ENCODE peak calls at places on chromosomes 12 and 14, in eight cellular contexts. U, Q, D, T, W, J, V and S are unnamed samples. For H3K4me1 and H3K27me3, the result is how much of the 10 kb centered on the place peaks cover.

GRCh38 chr12:96810057-96810456 is 97.0 kb upstream of the NEDD1 start:
- DNase-seq in U (no peak), Q (no peak), D (no peak), T (no peak), W (no peak), J (no peak), V (no peak), S (no peak)

GRCh38 chr14:96105921-96106441 is 66.8 kb downstream of the C14orf132 start:
- DNase-seq in U (peak), Q (no peak), D (no peak), T (no peak), W (peak), J (no peak), V (no peak), S (peak)

GRCh38 chr12:13839937-13840336 is 141.5 kb downstream of the GRIN2B start:
- DNase-seq in U (no peak), Q (no peak), D (no peak), T (no peak), W (no peak), J (no peak), V (no peak), S (no peak)

GRCh38 chr12:19846561-19846960 is 407.3 kb downstream of the AEBP2 start:
- DNase-seq in U (no peak), Q (no peak), D (no peak), T (no peak), W (no peak), J (no peak), V (no peak), S (no peak)

GRCh38 chr14:87030182-87030581 is 962.8 kb downstream of the GALC start:
- DNase-seq in U (no peak), Q (no peak), D (no peak), T (no peak), W (no peak), J (no peak), V (no peak), S (no peak)

GRCh38 chr12:5758347-5758746 is 186.7 kb downstream of the ANO2 start:
- DNase-seq in U (no peak), Q (no peak), D (no peak), T (no peak), W (no peak), J (no peak), V (no peak), S (no peak)

GRCh38 chr12:60803147-60803546 is 1207.3 kb downstream of the SLC16A7 start:
- DNase-seq in U (no peak), Q (no peak), D (no peak), T (no peak), W (no peak), J (no peak), V (no peak), S (no peak)

GRCh38 chr12:22728989-22729388 is 104.0 kb downstream of the ETNK1 start:
- DNase-seq in U (no peak), Q (no peak), D (no peak), T (no peak), W (no peak), J (no peak), V (no peak), S (no peak)

GRCh38 chr12:26953447-26953846 is 15.2 kb downstream of the FGFR1OP2 start:
- DNase-seq in U (no peak), Q (no peak), D (no peak), T (peak), W (peak), J (no peak), V (no peak), S (peak)

GRCh38 chr12:14913381-14913781 is 25.0 kb downstream of the ERP27 start:
- DNase-seq in U (peak), Q (no peak), D (no peak), T (peak), W (peak), J (peak), V (peak), S (peak)

GRCh38 chr12:120669055-120669828 is 17.7 kb upstream of the MLEC start:
- DNase-seq in U (no peak), Q (no peak), D (no peak), T (no peak), W (peak), J (no peak), V (no peak), S (peak)

GRCh38 chr12:132125736-132126135 is 18.4 kb downstream of the DDX51 start:
- DNase-seq in U (no peak), Q (no peak), D (no peak), T (no peak), W (no peak), J (no peak), V (no peak), S (no peak)

GRCh38 chr14:56359245-56359644 is 220.4 kb upstream of the TMEM260 start:
- DNase-seq in U (no peak), Q (no peak), D (no peak), T (no peak), W (no peak), J (no peak), V (no peak), S (no peak)

GRCh38 chr12:650983-651382 is 12.3 kb downstream of the NINJ2 start:
- DNase-seq in U (no peak), Q (no peak), D (no peak), T (no peak), W (no peak), J (no peak), V (no peak), S (no peak)

GRCh38 chr12:106499628-106500027 is 83.2 kb upstream of the RFX4 start:
- DNase-seq in U (no peak), Q (no peak), D (no peak), T (no peak), W (no peak), J (no peak), V (no peak), S (no peak)

DNA sequence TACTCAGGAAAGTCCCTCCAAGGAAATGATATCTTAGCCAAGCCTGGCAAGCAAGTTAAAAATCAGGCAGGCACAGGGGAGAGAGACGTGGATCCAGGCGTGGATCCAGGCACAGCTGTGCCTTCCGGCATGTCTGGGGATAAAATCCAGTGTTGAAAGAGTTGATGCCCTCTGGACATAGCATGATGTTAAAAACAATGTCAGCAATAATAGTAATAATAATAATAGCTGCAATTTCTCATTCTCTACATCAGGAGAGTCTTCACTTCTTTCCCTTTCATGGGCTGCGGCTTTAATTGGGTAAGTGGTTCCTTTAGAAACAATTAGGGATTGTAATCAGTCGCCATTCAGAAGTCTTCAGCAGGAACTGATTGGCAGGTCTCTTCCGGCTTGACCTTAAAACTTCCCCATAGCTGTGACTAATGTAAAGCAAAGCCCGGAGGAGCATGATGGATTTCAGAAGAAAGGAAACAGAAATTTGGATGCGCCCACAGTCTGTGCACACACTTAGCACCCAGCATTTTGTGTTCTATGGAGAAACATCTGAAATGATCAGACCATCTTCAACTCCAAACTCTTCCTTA is 230.1 kb downstream of the SLC41A2 start:
- DNase-seq in U (no peak), Q (no peak), D (no peak), T (no peak), W (no peak), J (no peak), V (no peak), S (no peak)
- H3K4me1 ChIP-seq in U (under half), Q (under half), D (under half), T (under half), W (under half), J (under half), V (under half), S (under half)

GRCh38 chr12:108446766-108447165 is 68.3 kb upstream of the FICD start:
- DNase-seq in U (peak), Q (no peak), D (no peak), T (no peak), W (no peak), J (no peak), V (peak), S (peak)
- H3K27ac ChIP-seq in U (peak), Q (no peak), D (no peak), T (no peak), W (no peak), J (no peak), V (no peak), S (no peak)

GRCh38 chr12:57630891-57631433 is 2.0 kb downstream of the B4GALNT1 start:
- DNase-seq in U (no peak), Q (no peak), D (no peak), T (no peak), W (no peak), J (no peak), V (no peak), S (no peak)

GRCh38 chr12:57627504-57628279 is 5.3 kb downstream of the B4GALNT1 start:
- DNase-seq in U (peak), Q (no peak), D (no peak), T (no peak), W (no peak), J (no peak), V (no peak), S (no peak)

GRCh38 chr12:57631566-57632368 is 1.2 kb downstream of the B4GALNT1 start:
- DNase-seq in U (no peak), Q (no peak), D (no peak), T (no peak), W (no peak), J (no peak), V (no peak), S (no peak)

GRCh38 chr12:57628280-57629191 is 4.5 kb downstream of the B4GALNT1 start:
- DNase-seq in U (no peak), Q (no peak), D (no peak), T (no peak), W (no peak), J (no peak), V (no peak), S (peak)

DNA sequence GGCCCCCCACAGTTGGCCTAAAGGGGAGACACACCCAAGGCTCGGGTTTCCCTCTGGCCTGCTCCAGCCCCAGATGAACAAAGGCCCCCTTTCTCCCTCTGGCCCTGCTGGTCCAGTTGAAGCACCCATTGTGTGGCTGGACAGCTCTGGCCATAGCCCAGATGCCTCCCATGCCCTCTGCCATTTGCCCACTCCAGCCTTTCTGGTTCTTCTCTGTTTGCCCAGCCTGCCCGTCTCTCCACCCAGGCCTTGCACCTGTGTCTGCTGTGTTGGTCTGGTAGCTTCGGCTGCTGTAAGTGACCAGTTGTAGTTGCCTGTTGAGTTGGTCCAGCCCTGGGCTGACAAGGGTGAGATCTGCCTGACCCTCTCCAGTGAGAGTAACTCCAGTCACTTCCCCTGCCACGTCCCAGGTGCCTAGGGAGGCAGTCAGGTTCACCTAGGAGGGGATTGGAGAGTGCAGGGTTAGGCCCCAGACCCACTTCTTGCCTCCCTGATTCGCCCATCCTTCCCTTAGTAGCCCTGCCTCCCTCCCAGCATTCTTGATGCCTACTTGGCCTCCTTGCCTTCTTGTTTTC is 3.0 kb downstream of the B4GALNT1 start:
- DNase-seq in U (no peak), Q (no peak), D (no peak), T (no peak), W (no peak), J (no peak), V (no peak), S (no peak)
- H3K27me3 ChIP-seq in U (under half), Q (under half), D (under half), T (half or more), W (under half), J (under half), V (under half), S (under half)

GRCh38 chr12:51320695-51321320 is 3.2 kb downstream of the BIN2 start:
- DNase-seq in U (no peak), Q (peak), D (peak), T (no peak), W (no peak), J (no peak), V (no peak), S (no peak)
- H3K4me1 ChIP-seq in U (under half), Q (under half), D (half or more), T (under half), W (under half), J (half or more), V (under half), S (under half)

GRCh38 chr14:53106768-53107167 is 46.4 kb downstream of the DDHD1 start:
- DNase-seq in U (no peak), Q (no peak), D (no peak), T (no peak), W (no peak), J (no peak), V (no peak), S (no peak)

GRCh38 chr14:53108292-53108937 is 44.7 kb downstream of the DDHD1 start:
- DNase-seq in U (no peak), Q (no peak), D (no peak), T (no peak), W (no peak), J (no peak), V (no peak), S (no peak)

GRCh38 chr14:53109028-53109687 is 44.0 kb downstream of the DDHD1 start:
- DNase-seq in U (no peak), Q (no peak), D (peak), T (no peak), W (no peak), J (no peak), V (no peak), S (no peak)

GRCh38 chr14:53109688-53110041 is 43.5 kb downstream of the DDHD1 start:
- DNase-seq in U (no peak), Q (no peak), D (no peak), T (no peak), W (no peak), J (no peak), V (no peak), S (no peak)

GRCh38 chr14:53110103-53110502 is 43.0 kb downstream of the DDHD1 start:
- DNase-seq in U (no peak), Q (no peak), D (no peak), T (no peak), W (no peak), J (no peak), V (no peak), S (no peak)
- H3K27ac ChIP-seq in U (no peak), Q (no peak), D (no peak), T (no peak), W (no peak), J (no peak), V (no peak), S (no peak)

GRCh38 chr14:37601849-37602248 is 6.4 kb downstream of the TTC6 start:
- DNase-seq in U (no peak), Q (no peak), D (no peak), T (no peak), W (no peak), J (no peak), V (no peak), S (no peak)

GRCh38 chr14:37598973-37599526 is 3.6 kb downstream of the TTC6 start:
- DNase-seq in U (no peak), Q (no peak), D (no peak), T (no peak), W (no peak), J (no peak), V (no peak), S (no peak)

GRCh38 chr14:37599527-37600368 is 4.3 kb downstream of the TTC6 start:
- DNase-seq in U (no peak), Q (no peak), D (no peak), T (no peak), W (no peak), J (no peak), V (no peak), S (peak)

GRCh38 chr14:37602605-37603453 is 7.4 kb downstream of the TTC6 start:
- DNase-seq in U (no peak), Q (no peak), D (no peak), T (no peak), W (no peak), J (no peak), V (no peak), S (peak)

GRCh38 chr14:37600880-37601741 is 5.7 kb downstream of the TTC6 start:
- DNase-seq in U (no peak), Q (no peak), D (no peak), T (no peak), W (no peak), J (no peak), V (no peak), S (no peak)
- H3K27me3 ChIP-seq in U (under half), Q (under half), D (under half), T (half or more), W (half or more), J (under half), V (half or more), S (under half)

GRCh38 chr12:52239767-52240166 is 6.7 kb downstream of the KRT7 start:
- DNase-seq in U (no peak), Q (no peak), D (no peak), T (no peak), W (no peak), J (peak), V (no peak), S (no peak)
- H3K4me1 ChIP-seq in U (under half), Q (under half), D (under half), T (under half), W (under half), J (half or more), V (under half), S (under half)

DNA sequence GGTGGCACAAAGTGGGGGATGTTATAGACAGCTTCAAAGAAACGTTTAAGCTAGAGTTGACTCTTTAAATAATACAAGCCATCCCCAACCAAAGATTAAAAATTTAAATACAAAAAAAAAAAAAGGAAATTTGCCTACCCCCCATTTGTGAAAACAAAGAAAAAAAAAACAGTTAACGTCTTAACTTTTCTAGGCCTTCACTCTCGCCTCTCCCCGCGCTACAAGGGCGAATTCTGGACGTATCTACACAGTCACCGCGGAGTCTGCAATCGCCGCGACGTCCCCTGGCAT is 528 bp upstream of the NUDT4 start:
- DNase-seq in U (no peak), Q (no peak), D (no peak), T (no peak), W (no peak), J (no peak), V (no peak), S (no peak)
- H3K27ac ChIP-seq in U (peak), Q (peak), D (peak), T (peak), W (peak), J (peak), V (peak), S (peak)

DNA sequence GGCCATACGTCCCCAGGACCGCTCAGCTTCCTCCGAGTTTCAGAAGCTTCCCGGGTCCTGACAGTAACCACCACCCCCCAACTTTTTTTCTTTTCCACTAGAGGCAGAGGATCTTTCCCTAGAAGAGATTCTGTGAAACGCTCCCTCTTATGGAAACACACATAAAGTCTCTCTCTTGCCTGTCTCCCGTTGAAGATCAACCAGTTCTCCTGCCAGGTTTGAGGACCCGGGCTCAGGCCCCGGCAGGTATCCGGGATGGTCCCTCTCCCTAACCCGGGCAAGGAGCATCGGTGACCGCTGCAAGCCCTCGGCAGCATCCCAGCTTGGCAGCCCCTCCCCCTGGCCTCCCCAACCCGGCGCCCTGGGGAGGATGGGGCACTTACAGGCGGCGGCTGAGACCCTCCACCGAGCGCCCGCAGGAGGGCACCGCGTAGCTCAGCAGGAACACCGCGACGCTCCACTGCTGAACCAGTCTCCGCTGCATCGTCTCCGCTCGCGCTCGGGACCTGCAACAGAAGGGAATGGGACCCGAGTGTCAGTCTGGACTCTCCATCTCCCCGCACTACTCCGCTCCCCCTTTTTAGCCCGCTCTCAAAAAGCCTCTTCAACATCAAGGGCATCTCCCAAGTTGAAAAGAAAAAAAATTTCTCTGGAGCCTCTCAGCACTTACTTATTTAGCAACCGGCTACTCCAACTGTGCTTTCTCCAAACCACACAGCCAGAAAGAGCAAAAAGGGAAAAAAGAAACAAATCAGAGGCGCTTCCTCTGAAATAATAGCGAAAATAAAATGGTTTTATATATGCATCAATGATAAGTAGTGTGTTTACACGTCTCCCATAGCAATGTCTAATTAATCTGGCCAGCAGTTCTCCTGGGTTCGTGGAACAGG is 3.3 kb downstream of the PTHLH start:
- DNase-seq in U (peak), Q (no peak), D (no peak), T (peak), W (peak), J (no peak), V (peak), S (no peak)
- H3K27me3 ChIP-seq in U (under half), Q (under half), D (under half), T (half or more), W (under half), J (under half), V (half or more), S (under half)